ENCODE peak calls at places on chromosomes 12 and 14, in seven cellular contexts. One of them, this sample, is unnamed.

GRCh38 chr12:118193958-118194357 is 58.0 kb downstream of the PEBP1 start:
- ATAC-seq in heart right ventricle: no peak
- ATAC-seq in activated CD8-positive, alpha-beta T cell treated with anti-CD3 and anti-CD28 coated beads, Interleukin-2, amount 10 ng/mL, durations not matched to agents 7 days and 5 days: no peak
- ATAC-seq in SK-N-SH treated with all-trans-retinoic acid at 6 μM for 48 hours: no peak
- ATAC-seq in activated naive CD8-positive, alpha-beta T cell treated with anti-CD3 and anti-CD28 coated beads, Interleukin-2, amount 50 U/mL, for 24 hours: no peak
- ATAC-seq in T-helper 17 cell: no peak
- ATAC-seq in activated CD4-positive, CD25-positive, alpha-beta regulatory T cell treated with anti-CD3 and anti-CD28 coated beads, Interleukin-2, amount 50 U/mL, for 24 hours: no peak
- ATAC-seq in this sample: no peak

GRCh38 chr12:108523365-108523764 is 8.3 kb downstream of the FICD start:
- ATAC-seq in heart right ventricle: no peak
- ATAC-seq in activated CD8-positive, alpha-beta T cell treated with anti-CD3 and anti-CD28 coated beads, Interleukin-2, amount 10 ng/mL, durations not matched to agents 7 days and 5 days: no peak
- ATAC-seq in T-helper 17 cell: no peak
- ATAC-seq in activated CD4-positive, CD25-positive, alpha-beta regulatory T cell treated with anti-CD3 and anti-CD28 coated beads, Interleukin-2, amount 50 U/mL, for 24 hours: no peak
- ATAC-seq in activated naive CD8-positive, alpha-beta T cell treated with anti-CD3 and anti-CD28 coated beads, Interleukin-2, amount 50 U/mL, for 24 hours: no peak
- ATAC-seq in SK-N-SH treated with all-trans-retinoic acid at 6 μM for 48 hours: no peak
- ATAC-seq in this sample: no peak

GRCh38 chr14:89013098-89013504 is 188.7 kb downstream of the TTC8 start:
- ATAC-seq in heart right ventricle: no peak
- ATAC-seq in activated CD8-positive, alpha-beta T cell treated with anti-CD3 and anti-CD28 coated beads, Interleukin-2, amount 10 ng/mL, durations not matched to agents 7 days and 5 days: no peak
- ATAC-seq in SK-N-SH treated with all-trans-retinoic acid at 6 μM for 48 hours: peak
- ATAC-seq in activated CD4-positive, CD25-positive, alpha-beta regulatory T cell treated with anti-CD3 and anti-CD28 coated beads, Interleukin-2, amount 50 U/mL, for 24 hours: no peak
- ATAC-seq in activated naive CD8-positive, alpha-beta T cell treated with anti-CD3 and anti-CD28 coated beads, Interleukin-2, amount 50 U/mL, for 24 hours: peak
- ATAC-seq in T-helper 17 cell: no peak
- ATAC-seq in this sample: no peak

GRCh38 chr14:68553326-68553725 is 239.5 kb downstream of the ZFP36L1 start:
- ATAC-seq in heart right ventricle: no peak
- ATAC-seq in T-helper 17 cell: no peak
- ATAC-seq in activated CD8-positive, alpha-beta T cell treated with anti-CD3 and anti-CD28 coated beads, Interleukin-2, amount 10 ng/mL, durations not matched to agents 7 days and 5 days: no peak
- ATAC-seq in activated naive CD8-positive, alpha-beta T cell treated with anti-CD3 and anti-CD28 coated beads, Interleukin-2, amount 50 U/mL, for 24 hours: no peak
- ATAC-seq in SK-N-SH treated with all-trans-retinoic acid at 6 μM for 48 hours: no peak
- ATAC-seq in activated CD4-positive, CD25-positive, alpha-beta regulatory T cell treated with anti-CD3 and anti-CD28 coated beads, Interleukin-2, amount 50 U/mL, for 24 hours: no peak
- ATAC-seq in this sample: no peak

GRCh38 chr12:77325505-77325904 is 260.1 kb upstream of the E2F7 start:
- ATAC-seq in T-helper 17 cell: no peak
- ATAC-seq in activated CD4-positive, CD25-positive, alpha-beta regulatory T cell treated with anti-CD3 and anti-CD28 coated beads, Interleukin-2, amount 50 U/mL, for 24 hours: no peak
- ATAC-seq in activated naive CD8-positive, alpha-beta T cell treated with anti-CD3 and anti-CD28 coated beads, Interleukin-2, amount 50 U/mL, for 24 hours: no peak
- ATAC-seq in SK-N-SH treated with all-trans-retinoic acid at 6 μM for 48 hours: peak
- ATAC-seq in activated CD8-positive, alpha-beta T cell treated with anti-CD3 and anti-CD28 coated beads, Interleukin-2, amount 10 ng/mL, durations not matched to agents 7 days and 5 days: no peak
- ATAC-seq in heart right ventricle: peak
- ATAC-seq in this sample: no peak

GRCh38 chr14:85531594-85532391 is 1.8 kb downstream of the FLRT2 start:
- ATAC-seq in activated naive CD8-positive, alpha-beta T cell treated with anti-CD3 and anti-CD28 coated beads, Interleukin-2, amount 50 U/mL, for 24 hours: no peak
- ATAC-seq in activated CD8-positive, alpha-beta T cell treated with anti-CD3 and anti-CD28 coated beads, Interleukin-2, amount 10 ng/mL, durations not matched to agents 7 days and 5 days: peak
- ATAC-seq in heart right ventricle: peak
- ATAC-seq in activated CD4-positive, CD25-positive, alpha-beta regulatory T cell treated with anti-CD3 and anti-CD28 coated beads, Interleukin-2, amount 50 U/mL, for 24 hours: no peak
- ATAC-seq in SK-N-SH treated with all-trans-retinoic acid at 6 μM for 48 hours: peak
- ATAC-seq in T-helper 17 cell: no peak
- ATAC-seq in this sample: no peak

GRCh38 chr12:31742891-31743290 is 14.1 kb upstream of the AMN1 start:
- ATAC-seq in activated CD8-positive, alpha-beta T cell treated with anti-CD3 and anti-CD28 coated beads, Interleukin-2, amount 10 ng/mL, durations not matched to agents 7 days and 5 days: no peak
- ATAC-seq in T-helper 17 cell: peak
- ATAC-seq in activated naive CD8-positive, alpha-beta T cell treated with anti-CD3 and anti-CD28 coated beads, Interleukin-2, amount 50 U/mL, for 24 hours: no peak
- ATAC-seq in SK-N-SH treated with all-trans-retinoic acid at 6 μM for 48 hours: no peak
- ATAC-seq in activated CD4-positive, CD25-positive, alpha-beta regulatory T cell treated with anti-CD3 and anti-CD28 coated beads, Interleukin-2, amount 50 U/mL, for 24 hours: no peak
- ATAC-seq in heart right ventricle: no peak
- ATAC-seq in this sample: peak

GRCh38 chr12:10554971-10555481 is 49.3 kb downstream of the EIF2S3B start:
- ATAC-seq in T-helper 17 cell: no peak
- ATAC-seq in activated CD8-positive, alpha-beta T cell treated with anti-CD3 and anti-CD28 coated beads, Interleukin-2, amount 10 ng/mL, durations not matched to agents 7 days and 5 days: peak
- ATAC-seq in SK-N-SH treated with all-trans-retinoic acid at 6 μM for 48 hours: no peak
- ATAC-seq in heart right ventricle: no peak
- ATAC-seq in activated CD4-positive, CD25-positive, alpha-beta regulatory T cell treated with anti-CD3 and anti-CD28 coated beads, Interleukin-2, amount 50 U/mL, for 24 hours: no peak
- ATAC-seq in activated naive CD8-positive, alpha-beta T cell treated with anti-CD3 and anti-CD28 coated beads, Interleukin-2, amount 50 U/mL, for 24 hours: peak
- ATAC-seq in this sample: no peak

GRCh38 chr12:1698638-1699214 is 7.9 kb downstream of the ADIPOR2 start:
- ATAC-seq in activated CD8-positive, alpha-beta T cell treated with anti-CD3 and anti-CD28 coated beads, Interleukin-2, amount 10 ng/mL, durations not matched to agents 7 days and 5 days: no peak
- ATAC-seq in activated naive CD8-positive, alpha-beta T cell treated with anti-CD3 and anti-CD28 coated beads, Interleukin-2, amount 50 U/mL, for 24 hours: no peak
- ATAC-seq in heart right ventricle: no peak
- ATAC-seq in SK-N-SH treated with all-trans-retinoic acid at 6 μM for 48 hours: no peak
- ATAC-seq in activated CD4-positive, CD25-positive, alpha-beta regulatory T cell treated with anti-CD3 and anti-CD28 coated beads, Interleukin-2, amount 50 U/mL, for 24 hours: no peak
- ATAC-seq in T-helper 17 cell: no peak
- ATAC-seq in this sample: no peak

GRCh38 chr14:56342419-56342901 is 224.2 kb downstream of the PELI2 start:
- ATAC-seq in activated CD4-positive, CD25-positive, alpha-beta regulatory T cell treated with anti-CD3 and anti-CD28 coated beads, Interleukin-2, amount 50 U/mL, for 24 hours: no peak
- ATAC-seq in heart right ventricle: peak
- ATAC-seq in activated naive CD8-positive, alpha-beta T cell treated with anti-CD3 and anti-CD28 coated beads, Interleukin-2, amount 50 U/mL, for 24 hours: no peak
- ATAC-seq in T-helper 17 cell: no peak
- ATAC-seq in activated CD8-positive, alpha-beta T cell treated with anti-CD3 and anti-CD28 coated beads, Interleukin-2, amount 10 ng/mL, durations not matched to agents 7 days and 5 days: no peak
- ATAC-seq in SK-N-SH treated with all-trans-retinoic acid at 6 μM for 48 hours: no peak
- ATAC-seq in this sample: no peak

GRCh38 chr14:75123991-75124390 is 2.9 kb downstream of the NEK9 start:
- ATAC-seq in activated CD4-positive, CD25-positive, alpha-beta regulatory T cell treated with anti-CD3 and anti-CD28 coated beads, Interleukin-2, amount 50 U/mL, for 24 hours: no peak
- ATAC-seq in heart right ventricle: no peak
- ATAC-seq in SK-N-SH treated with all-trans-retinoic acid at 6 μM for 48 hours: peak
- ATAC-seq in activated CD8-positive, alpha-beta T cell treated with anti-CD3 and anti-CD28 coated beads, Interleukin-2, amount 10 ng/mL, durations not matched to agents 7 days and 5 days: no peak
- ATAC-seq in T-helper 17 cell: peak
- ATAC-seq in activated naive CD8-positive, alpha-beta T cell treated with anti-CD3 and anti-CD28 coated beads, Interleukin-2, amount 50 U/mL, for 24 hours: no peak
- ATAC-seq in this sample: no peak

GRCh38 chr12:132003846-132004245 is 54.1 kb downstream of the EP400 start:
- ATAC-seq in T-helper 17 cell: no peak
- ATAC-seq in activated CD8-positive, alpha-beta T cell treated with anti-CD3 and anti-CD28 coated beads, Interleukin-2, amount 10 ng/mL, durations not matched to agents 7 days and 5 days: no peak
- ATAC-seq in activated CD4-positive, CD25-positive, alpha-beta regulatory T cell treated with anti-CD3 and anti-CD28 coated beads, Interleukin-2, amount 50 U/mL, for 24 hours: no peak
- ATAC-seq in activated naive CD8-positive, alpha-beta T cell treated with anti-CD3 and anti-CD28 coated beads, Interleukin-2, amount 50 U/mL, for 24 hours: no peak
- ATAC-seq in heart right ventricle: no peak
- ATAC-seq in SK-N-SH treated with all-trans-retinoic acid at 6 μM for 48 hours: peak
- ATAC-seq in this sample: no peak

GRCh38 chr14:21263284-21264024 is 5.8 kb downstream of the HNRNPC start:
- ATAC-seq in heart right ventricle: no peak
- ATAC-seq in activated naive CD8-positive, alpha-beta T cell treated with anti-CD3 and anti-CD28 coated beads, Interleukin-2, amount 50 U/mL, for 24 hours: peak
- ATAC-seq in T-helper 17 cell: no peak
- ATAC-seq in activated CD8-positive, alpha-beta T cell treated with anti-CD3 and anti-CD28 coated beads, Interleukin-2, amount 10 ng/mL, durations not matched to agents 7 days and 5 days: peak
- ATAC-seq in SK-N-SH treated with all-trans-retinoic acid at 6 μM for 48 hours: peak
- ATAC-seq in activated CD4-positive, CD25-positive, alpha-beta regulatory T cell treated with anti-CD3 and anti-CD28 coated beads, Interleukin-2, amount 50 U/mL, for 24 hours: peak
- ATAC-seq in this sample: peak

GRCh38 chr14:68042591-68043210 is 223.1 kb downstream of the RAD51B start:
- ATAC-seq in SK-N-SH treated with all-trans-retinoic acid at 6 μM for 48 hours: no peak
- ATAC-seq in heart right ventricle: no peak
- ATAC-seq in activated CD8-positive, alpha-beta T cell treated with anti-CD3 and anti-CD28 coated beads, Interleukin-2, amount 10 ng/mL, durations not matched to agents 7 days and 5 days: no peak
- ATAC-seq in activated naive CD8-positive, alpha-beta T cell treated with anti-CD3 and anti-CD28 coated beads, Interleukin-2, amount 50 U/mL, for 24 hours: no peak
- ATAC-seq in activated CD4-positive, CD25-positive, alpha-beta regulatory T cell treated with anti-CD3 and anti-CD28 coated beads, Interleukin-2, amount 50 U/mL, for 24 hours: no peak
- ATAC-seq in T-helper 17 cell: no peak
- ATAC-seq in this sample: no peak

GRCh38 chr14:100532916-100533630 is 54.1 kb downstream of the BEGAIN start:
- ATAC-seq in activated CD4-positive, CD25-positive, alpha-beta regulatory T cell treated with anti-CD3 and anti-CD28 coated beads, Interleukin-2, amount 50 U/mL, for 24 hours: no peak
- ATAC-seq in T-helper 17 cell: no peak
- ATAC-seq in heart right ventricle: no peak
- ATAC-seq in SK-N-SH treated with all-trans-retinoic acid at 6 μM for 48 hours: no peak
- ATAC-seq in activated CD8-positive, alpha-beta T cell treated with anti-CD3 and anti-CD28 coated beads, Interleukin-2, amount 10 ng/mL, durations not matched to agents 7 days and 5 days: no peak
- ATAC-seq in activated naive CD8-positive, alpha-beta T cell treated with anti-CD3 and anti-CD28 coated beads, Interleukin-2, amount 50 U/mL, for 24 hours: no peak
- ATAC-seq in this sample: no peak

GRCh38 chr12:47419500-47419899 is 286.3 kb downstream of the RPAP3 start:
- ATAC-seq in heart right ventricle: no peak
- ATAC-seq in activated naive CD8-positive, alpha-beta T cell treated with anti-CD3 and anti-CD28 coated beads, Interleukin-2, amount 50 U/mL, for 24 hours: peak
- ATAC-seq in activated CD4-positive, CD25-positive, alpha-beta regulatory T cell treated with anti-CD3 and anti-CD28 coated beads, Interleukin-2, amount 50 U/mL, for 24 hours: peak
- ATAC-seq in SK-N-SH treated with all-trans-retinoic acid at 6 μM for 48 hours: no peak
- ATAC-seq in activated CD8-positive, alpha-beta T cell treated with anti-CD3 and anti-CD28 coated beads, Interleukin-2, amount 10 ng/mL, durations not matched to agents 7 days and 5 days: no peak
- ATAC-seq in T-helper 17 cell: no peak
- ATAC-seq in this sample: no peak

GRCh38 chr14:89399594-89400068 is 17.4 kb downstream of the FOXN3 start:
- ATAC-seq in heart right ventricle: peak
- ATAC-seq in activated CD8-positive, alpha-beta T cell treated with anti-CD3 and anti-CD28 coated beads, Interleukin-2, amount 10 ng/mL, durations not matched to agents 7 days and 5 days: peak
- ATAC-seq in T-helper 17 cell: no peak
- ATAC-seq in SK-N-SH treated with all-trans-retinoic acid at 6 μM for 48 hours: peak
- ATAC-seq in activated naive CD8-positive, alpha-beta T cell treated with anti-CD3 and anti-CD28 coated beads, Interleukin-2, amount 50 U/mL, for 24 hours: peak
- ATAC-seq in activated CD4-positive, CD25-positive, alpha-beta regulatory T cell treated with anti-CD3 and anti-CD28 coated beads, Interleukin-2, amount 50 U/mL, for 24 hours: no peak
- ATAC-seq in this sample: no peak

GRCh38 chr12:52473738-52474137 is at the start of gene KRT6C:
- ATAC-seq in SK-N-SH treated with all-trans-retinoic acid at 6 μM for 48 hours: no peak
- ATAC-seq in activated naive CD8-positive, alpha-beta T cell treated with anti-CD3 and anti-CD28 coated beads, Interleukin-2, amount 50 U/mL, for 24 hours: no peak
- ATAC-seq in activated CD8-positive, alpha-beta T cell treated with anti-CD3 and anti-CD28 coated beads, Interleukin-2, amount 10 ng/mL, durations not matched to agents 7 days and 5 days: no peak
- ATAC-seq in activated CD4-positive, CD25-positive, alpha-beta regulatory T cell treated with anti-CD3 and anti-CD28 coated beads, Interleukin-2, amount 50 U/mL, for 24 hours: no peak
- ATAC-seq in heart right ventricle: no peak
- ATAC-seq in T-helper 17 cell: no peak
- ATAC-seq in this sample: no peak

GRCh38 chr14:90509403-90509802 is 112.6 kb downstream of the CALM1 start:
- ATAC-seq in heart right ventricle: no peak
- ATAC-seq in activated naive CD8-positive, alpha-beta T cell treated with anti-CD3 and anti-CD28 coated beads, Interleukin-2, amount 50 U/mL, for 24 hours: no peak
- ATAC-seq in SK-N-SH treated with all-trans-retinoic acid at 6 μM for 48 hours: peak
- ATAC-seq in T-helper 17 cell: no peak
- ATAC-seq in activated CD8-positive, alpha-beta T cell treated with anti-CD3 and anti-CD28 coated beads, Interleukin-2, amount 10 ng/mL, durations not matched to agents 7 days and 5 days: no peak
- ATAC-seq in activated CD4-positive, CD25-positive, alpha-beta regulatory T cell treated with anti-CD3 and anti-CD28 coated beads, Interleukin-2, amount 50 U/mL, for 24 hours: no peak
- ATAC-seq in this sample: no peak

GRCh38 chr14:100898935-100899840 is 4.3 kb downstream of the RTL1 start:
- ATAC-seq in T-helper 17 cell: no peak
- ATAC-seq in SK-N-SH treated with all-trans-retinoic acid at 6 μM for 48 hours: no peak
- ATAC-seq in activated CD8-positive, alpha-beta T cell treated with anti-CD3 and anti-CD28 coated beads, Interleukin-2, amount 10 ng/mL, durations not matched to agents 7 days and 5 days: no peak
- ATAC-seq in heart right ventricle: no peak
- ATAC-seq in activated naive CD8-positive, alpha-beta T cell treated with anti-CD3 and anti-CD28 coated beads, Interleukin-2, amount 50 U/mL, for 24 hours: peak
- ATAC-seq in activated CD4-positive, CD25-positive, alpha-beta regulatory T cell treated with anti-CD3 and anti-CD28 coated beads, Interleukin-2, amount 50 U/mL, for 24 hours: no peak
- ATAC-seq in this sample: peak

GRCh38 chr12:7583471-7583870 is 79.9 kb upstream of the CD163 start:
- ATAC-seq in heart right ventricle: no peak
- ATAC-seq in activated CD8-positive, alpha-beta T cell treated with anti-CD3 and anti-CD28 coated beads, Interleukin-2, amount 10 ng/mL, durations not matched to agents 7 days and 5 days: no peak
- ATAC-seq in activated CD4-positive, CD25-positive, alpha-beta regulatory T cell treated with anti-CD3 and anti-CD28 coated beads, Interleukin-2, amount 50 U/mL, for 24 hours: no peak
- ATAC-seq in SK-N-SH treated with all-trans-retinoic acid at 6 μM for 48 hours: no peak
- ATAC-seq in T-helper 17 cell: no peak
- ATAC-seq in activated naive CD8-positive, alpha-beta T cell treated with anti-CD3 and anti-CD28 coated beads, Interleukin-2, amount 50 U/mL, for 24 hours: no peak
- ATAC-seq in this sample: no peak

GRCh38 chr14:61202124-61202523 is 79.0 kb downstream of the TMEM30B start:
- ATAC-seq in activated CD4-positive, CD25-positive, alpha-beta regulatory T cell treated with anti-CD3 and anti-CD28 coated beads, Interleukin-2, amount 50 U/mL, for 24 hours: no peak
- ATAC-seq in activated naive CD8-positive, alpha-beta T cell treated with anti-CD3 and anti-CD28 coated beads, Interleukin-2, amount 50 U/mL, for 24 hours: no peak
- ATAC-seq in heart right ventricle: no peak
- ATAC-seq in SK-N-SH treated with all-trans-retinoic acid at 6 μM for 48 hours: no peak
- ATAC-seq in T-helper 17 cell: no peak
- ATAC-seq in activated CD8-positive, alpha-beta T cell treated with anti-CD3 and anti-CD28 coated beads, Interleukin-2, amount 10 ng/mL, durations not matched to agents 7 days and 5 days: no peak
- ATAC-seq in this sample: no peak

GRCh38 chr12:2139651-2140050 is 86.9 kb downstream of the CACNA1C start:
- ATAC-seq in activated CD4-positive, CD25-positive, alpha-beta regulatory T cell treated with anti-CD3 and anti-CD28 coated beads, Interleukin-2, amount 50 U/mL, for 24 hours: no peak
- ATAC-seq in SK-N-SH treated with all-trans-retinoic acid at 6 μM for 48 hours: no peak
- ATAC-seq in activated CD8-positive, alpha-beta T cell treated with anti-CD3 and anti-CD28 coated beads, Interleukin-2, amount 10 ng/mL, durations not matched to agents 7 days and 5 days: no peak
- ATAC-seq in T-helper 17 cell: no peak
- ATAC-seq in heart right ventricle: no peak
- ATAC-seq in activated naive CD8-positive, alpha-beta T cell treated with anti-CD3 and anti-CD28 coated beads, Interleukin-2, amount 50 U/mL, for 24 hours: no peak
- ATAC-seq in this sample: peak

GRCh38 chr14:63641473-63642228 is at the start of gene WDR89:
- ATAC-seq in T-helper 17 cell: peak
- ATAC-seq in activated CD4-positive, CD25-positive, alpha-beta regulatory T cell treated with anti-CD3 and anti-CD28 coated beads, Interleukin-2, amount 50 U/mL, for 24 hours: peak
- ATAC-seq in activated naive CD8-positive, alpha-beta T cell treated with anti-CD3 and anti-CD28 coated beads, Interleukin-2, amount 50 U/mL, for 24 hours: peak
- ATAC-seq in activated CD8-positive, alpha-beta T cell treated with anti-CD3 and anti-CD28 coated beads, Interleukin-2, amount 10 ng/mL, durations not matched to agents 7 days and 5 days: peak
- ATAC-seq in heart right ventricle: peak
- ATAC-seq in SK-N-SH treated with all-trans-retinoic acid at 6 μM for 48 hours: peak
- ATAC-seq in this sample: peak

GRCh38 chr12:112616469-112617190 is 174.9 kb upstream of the RPH3A start:
- ATAC-seq in activated CD4-positive, CD25-positive, alpha-beta regulatory T cell treated with anti-CD3 and anti-CD28 coated beads, Interleukin-2, amount 50 U/mL, for 24 hours: no peak
- ATAC-seq in T-helper 17 cell: no peak
- ATAC-seq in heart right ventricle: no peak
- ATAC-seq in activated naive CD8-positive, alpha-beta T cell treated with anti-CD3 and anti-CD28 coated beads, Interleukin-2, amount 50 U/mL, for 24 hours: no peak
- ATAC-seq in activated CD8-positive, alpha-beta T cell treated with anti-CD3 and anti-CD28 coated beads, Interleukin-2, amount 10 ng/mL, durations not matched to agents 7 days and 5 days: no peak
- ATAC-seq in SK-N-SH treated with all-trans-retinoic acid at 6 μM for 48 hours: no peak
- ATAC-seq in this sample: no peak

GRCh38 chr12:57881035-57881973 is 34.8 kb upstream of the CTDSP2 start:
- ATAC-seq in T-helper 17 cell: no peak
- ATAC-seq in SK-N-SH treated with all-trans-retinoic acid at 6 μM for 48 hours: peak
- ATAC-seq in activated naive CD8-positive, alpha-beta T cell treated with anti-CD3 and anti-CD28 coated beads, Interleukin-2, amount 50 U/mL, for 24 hours: peak
- ATAC-seq in heart right ventricle: peak
- ATAC-seq in activated CD4-positive, CD25-positive, alpha-beta regulatory T cell treated with anti-CD3 and anti-CD28 coated beads, Interleukin-2, amount 50 U/mL, for 24 hours: no peak
- ATAC-seq in activated CD8-positive, alpha-beta T cell treated with anti-CD3 and anti-CD28 coated beads, Interleukin-2, amount 10 ng/mL, durations not matched to agents 7 days and 5 days: no peak
- ATAC-seq in this sample: no peak